ENCODE peak calls at places on chromosomes 1 and 21, in six cellular contexts. One of them, this sample, is unnamed.

GRCh38 chr1:108829498-108829916 is 27.4 kb downstream of the AKNAD1 start:
- DNase-seq in A673: no peak
- DNase-seq in CD8-positive, alpha-beta memory T cell: no peak
- DNase-seq in HAP-1: no peak
- DNase-seq in HepG2: peak
- DNase-seq in ovary: no peak
- DNase-seq in this sample: no peak

GRCh38 chr1:93288558-93288957 is 57.1 kb upstream of the DR1 start:
- DNase-seq in HAP-1: no peak
- DNase-seq in A673: peak
- DNase-seq in HepG2: peak
- DNase-seq in ovary: no peak
- DNase-seq in CD8-positive, alpha-beta memory T cell: no peak
- DNase-seq in this sample: no peak

GRCh38 chr1:109307363-109308021 is 681 bp upstream of the MYBPHL start:
- DNase-seq in CD8-positive, alpha-beta memory T cell: no peak
- DNase-seq in HepG2: peak
- DNase-seq in HAP-1: peak
- DNase-seq in A673: peak
- DNase-seq in ovary: no peak
- DNase-seq in this sample: peak

GRCh38 chr1:97433520-97434175 is 487.2 kb downstream of the DPYD start:
- DNase-seq in ovary: no peak
- DNase-seq in HepG2: no peak
- DNase-seq in HAP-1: no peak
- DNase-seq in CD8-positive, alpha-beta memory T cell: no peak
- DNase-seq in A673: peak
- DNase-seq in this sample: no peak

GRCh38 chr1:27555700-27556424 is 48.1 kb downstream of the AHDC1 start:
- DNase-seq in HepG2: no peak
- DNase-seq in A673: peak
- DNase-seq in HAP-1: no peak
- DNase-seq in CD8-positive, alpha-beta memory T cell: no peak
- DNase-seq in ovary: peak
- DNase-seq in this sample: peak

GRCh38 chr1:174135200-174135599 is 24.1 kb upstream of the RABGAP1L start:
- DNase-seq in A673: no peak
- DNase-seq in HepG2: no peak
- DNase-seq in ovary: no peak
- DNase-seq in CD8-positive, alpha-beta memory T cell: no peak
- DNase-seq in HAP-1: no peak
- DNase-seq in this sample: no peak

GRCh38 chr1:225860860-225861441 is 21.2 kb downstream of the TMEM63A start:
- DNase-seq in A673: no peak
- DNase-seq in CD8-positive, alpha-beta memory T cell: no peak
- DNase-seq in HepG2: no peak
- DNase-seq in HAP-1: no peak
- DNase-seq in ovary: no peak
- DNase-seq in this sample: no peak

GRCh38 chr1:7579831-7580804 is 191.0 kb upstream of the VAMP3 start:
- DNase-seq in HepG2: no peak
- DNase-seq in ovary: peak
- DNase-seq in CD8-positive, alpha-beta memory T cell: no peak
- DNase-seq in A673: no peak
- DNase-seq in HAP-1: no peak
- DNase-seq in this sample: peak

GRCh38 chr1:8122477-8123407 is 96.6 kb upstream of the ERRFI1 start:
- DNase-seq in HAP-1: no peak
- DNase-seq in HepG2: no peak
- DNase-seq in A673: no peak
- DNase-seq in CD8-positive, alpha-beta memory T cell: no peak
- DNase-seq in ovary: no peak
- DNase-seq in this sample: no peak

GRCh38 chr1:41682845-41683630 is 198.6 kb upstream of the EDN2 start:
- DNase-seq in ovary: no peak
- DNase-seq in HepG2: no peak
- DNase-seq in A673: no peak
- DNase-seq in CD8-positive, alpha-beta memory T cell: no peak
- DNase-seq in HAP-1: no peak
- DNase-seq in this sample: no peak

GRCh38 chr21:25563399-25564116 is 43.7 kb downstream of the MRPL39 start:
- DNase-seq in CD8-positive, alpha-beta memory T cell: peak
- DNase-seq in A673: no peak
- DNase-seq in HAP-1: no peak
- DNase-seq in ovary: no peak
- DNase-seq in HepG2: no peak
- DNase-seq in this sample: no peak

GRCh38 chr1:231918239-231919015 is 291.8 kb downstream of the DISC1 start:
- DNase-seq in ovary: no peak
- DNase-seq in HAP-1: no peak
- DNase-seq in A673: no peak
- DNase-seq in CD8-positive, alpha-beta memory T cell: peak
- DNase-seq in HepG2: no peak
- DNase-seq in this sample: peak

GRCh38 chr21:41638201-41638790 is 128.6 kb downstream of the RIPK4 start:
- DNase-seq in ovary: no peak
- DNase-seq in A673: no peak
- DNase-seq in HAP-1: no peak
- DNase-seq in HepG2: no peak
- DNase-seq in CD8-positive, alpha-beta memory T cell: no peak
- DNase-seq in this sample: no peak

GRCh38 chr1:164671597-164672327 is 112.8 kb downstream of the PBX1 start:
- DNase-seq in CD8-positive, alpha-beta memory T cell: no peak
- DNase-seq in A673: no peak
- DNase-seq in ovary: no peak
- DNase-seq in HAP-1: no peak
- DNase-seq in HepG2: no peak
- DNase-seq in this sample: no peak

GRCh38 chr1:62224182-62224581 is 29.5 kb downstream of the L1TD1 start:
- DNase-seq in HAP-1: no peak
- DNase-seq in A673: no peak
- DNase-seq in ovary: no peak
- DNase-seq in HepG2: no peak
- DNase-seq in CD8-positive, alpha-beta memory T cell: no peak
- DNase-seq in this sample: no peak

GRCh38 chr1:170959385-170959784 is 24.1 kb downstream of the MROH9 start:
- DNase-seq in A673: no peak
- DNase-seq in HepG2: no peak
- DNase-seq in CD8-positive, alpha-beta memory T cell: no peak
- DNase-seq in HAP-1: no peak
- DNase-seq in ovary: no peak
- DNase-seq in this sample: no peak

GRCh38 chr1:240820816-240821215 is 208.9 kb upstream of the GREM2 start:
- DNase-seq in HepG2: no peak
- DNase-seq in A673: no peak
- DNase-seq in CD8-positive, alpha-beta memory T cell: no peak
- DNase-seq in ovary: no peak
- DNase-seq in HAP-1: no peak
- DNase-seq in this sample: no peak

DNA sequence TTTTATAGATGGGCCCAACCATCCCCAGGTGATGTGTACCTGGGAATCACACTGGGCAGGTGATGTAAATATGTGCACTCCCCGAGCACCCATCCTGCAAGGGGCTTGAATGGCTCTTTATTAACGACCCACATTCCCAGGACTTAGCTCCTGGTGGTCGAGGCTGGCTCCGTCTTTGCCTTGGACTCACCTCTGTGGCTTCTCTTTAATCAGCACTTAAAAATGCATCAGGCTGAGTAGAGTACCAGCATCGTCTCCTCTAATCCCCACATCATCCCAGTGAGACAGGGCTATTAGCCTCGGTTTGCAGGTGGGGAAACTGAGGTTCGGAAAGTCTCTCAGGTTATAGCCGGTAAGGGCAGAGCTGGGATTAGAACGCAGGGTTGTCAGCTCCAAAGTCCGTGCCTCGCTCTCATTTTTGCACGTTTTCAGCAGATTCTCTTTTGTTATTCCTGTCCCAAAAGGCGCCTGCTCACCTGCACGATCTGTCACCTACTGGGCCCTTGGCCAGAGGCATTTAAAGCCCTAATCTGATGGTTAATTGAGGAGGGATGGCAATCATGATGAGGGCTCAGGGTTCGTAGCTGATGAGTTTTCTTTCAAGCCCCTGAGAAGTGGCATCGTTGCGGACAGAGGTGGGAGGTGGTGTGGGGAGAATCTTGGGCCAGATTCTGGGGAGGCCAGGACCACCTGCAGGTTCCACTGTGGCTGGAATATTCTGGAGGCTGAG is 29.5 kb downstream of the SPSB1 start:
- DNase-seq in HAP-1: no peak
- DNase-seq in HepG2: no peak
- DNase-seq in CD8-positive, alpha-beta memory T cell: no peak
- DNase-seq in ovary: no peak
- DNase-seq in A673: no peak
- DNase-seq in this sample: no peak
- H3K4me3 ChIP-seq in HAP-1: no peak
- H3K4me3 ChIP-seq in HepG2: no peak
- H3K4me3 ChIP-seq in CD8-positive, alpha-beta memory T cell: no peak
- H3K4me3 ChIP-seq in ovary: no peak
- H3K4me3 ChIP-seq in A673: no peak
- H3K4me3 ChIP-seq in this sample: no peak

GRCh38 chr1:40317394-40318074 is 448 bp upstream of the COL9A2 start:
- DNase-seq in A673: no peak
- DNase-seq in HepG2: no peak
- DNase-seq in ovary: no peak
- DNase-seq in CD8-positive, alpha-beta memory T cell: no peak
- DNase-seq in HAP-1: no peak
- DNase-seq in this sample: no peak
- H3K4me3 ChIP-seq in A673: peak
- H3K4me3 ChIP-seq in HepG2: peak
- H3K4me3 ChIP-seq in ovary: no peak
- H3K4me3 ChIP-seq in CD8-positive, alpha-beta memory T cell: no peak
- H3K4me3 ChIP-seq in HAP-1: no peak
- H3K4me3 ChIP-seq in this sample: peak

DNA sequence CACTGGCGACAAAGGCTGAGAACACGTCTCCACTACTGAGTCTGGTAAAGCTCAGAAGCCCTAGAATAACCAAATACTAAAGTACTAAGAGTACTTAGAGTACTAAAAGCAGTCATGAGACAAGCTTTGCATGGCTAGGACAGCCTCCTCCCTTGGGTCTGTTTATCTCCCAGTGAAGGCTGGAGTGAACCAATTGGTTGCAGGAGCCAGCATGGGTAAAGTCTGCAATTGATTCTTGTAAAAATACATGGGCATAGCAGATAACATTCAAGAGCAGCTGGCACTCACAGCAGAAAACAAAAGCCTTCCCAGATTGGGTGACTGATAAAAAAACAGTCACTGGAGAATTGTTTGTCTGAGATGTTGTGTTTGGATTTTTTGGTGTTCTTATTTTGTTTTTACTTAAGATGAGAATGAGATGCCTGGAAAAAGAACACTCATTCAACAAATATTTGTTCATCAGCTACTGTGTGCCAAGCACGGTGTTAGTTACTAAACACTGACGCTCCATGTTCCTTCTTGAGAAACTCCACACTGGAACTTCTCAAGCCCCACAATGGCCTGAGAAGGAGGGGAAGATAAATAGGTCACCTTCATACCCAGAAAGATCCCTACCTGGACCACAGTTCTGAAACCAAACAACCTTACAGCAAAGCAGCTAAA is 3.7 kb downstream of the IRF6 start:
- DNase-seq in HepG2: no peak
- DNase-seq in HAP-1: no peak
- DNase-seq in A673: no peak
- DNase-seq in CD8-positive, alpha-beta memory T cell: no peak
- DNase-seq in ovary: no peak
- DNase-seq in this sample: no peak
- H3K4me3 ChIP-seq in HepG2: no peak
- H3K4me3 ChIP-seq in HAP-1: no peak
- H3K4me3 ChIP-seq in A673: no peak
- H3K4me3 ChIP-seq in CD8-positive, alpha-beta memory T cell: no peak
- H3K4me3 ChIP-seq in ovary: no peak
- H3K4me3 ChIP-seq in this sample: no peak

GRCh38 chr1:6245869-6246496 is 2.0 kb downstream of the HES3 start:
- DNase-seq in ovary: no peak
- DNase-seq in HepG2: no peak
- DNase-seq in CD8-positive, alpha-beta memory T cell: peak
- DNase-seq in A673: peak
- DNase-seq in HAP-1: no peak
- DNase-seq in this sample: peak

GRCh38 chr1:6243993-6244392 is at the start of gene HES3:
- DNase-seq in A673: no peak
- DNase-seq in HAP-1: no peak
- DNase-seq in CD8-positive, alpha-beta memory T cell: no peak
- DNase-seq in HepG2: no peak
- DNase-seq in ovary: no peak
- DNase-seq in this sample: peak

GRCh38 chr1:6246497-6247295 is 2.7 kb downstream of the HES3 start:
- DNase-seq in ovary: peak
- DNase-seq in CD8-positive, alpha-beta memory T cell: peak
- DNase-seq in HAP-1: peak
- DNase-seq in HepG2: peak
- DNase-seq in A673: peak
- DNase-seq in this sample: peak

GRCh38 chr1:6244401-6245054 is 549 bp downstream of the HES3 start:
- DNase-seq in HepG2: no peak
- DNase-seq in CD8-positive, alpha-beta memory T cell: no peak
- DNase-seq in ovary: no peak
- DNase-seq in A673: no peak
- DNase-seq in HAP-1: no peak
- DNase-seq in this sample: peak

GRCh38 chr1:6245086-6245868 is 1.3 kb downstream of the HES3 start:
- DNase-seq in HepG2: peak
- DNase-seq in A673: peak
- DNase-seq in HAP-1: peak
- DNase-seq in ovary: peak
- DNase-seq in CD8-positive, alpha-beta memory T cell: peak
- DNase-seq in this sample: peak
- H3K4me3 ChIP-seq in HepG2: peak
- H3K4me3 ChIP-seq in A673: peak
- H3K4me3 ChIP-seq in HAP-1: peak
- H3K4me3 ChIP-seq in ovary: no peak
- H3K4me3 ChIP-seq in CD8-positive, alpha-beta memory T cell: peak
- H3K4me3 ChIP-seq in this sample: no peak

GRCh38 chr1:38558055-38558454 is 301.5 kb downstream of the RRAGC start:
- DNase-seq in HAP-1: no peak
- DNase-seq in ovary: no peak
- DNase-seq in A673: no peak
- DNase-seq in CD8-positive, alpha-beta memory T cell: no peak
- DNase-seq in HepG2: no peak
- DNase-seq in this sample: no peak
- H3K4me3 ChIP-seq in HAP-1: no peak
- H3K4me3 ChIP-seq in ovary: no peak
- H3K4me3 ChIP-seq in A673: no peak
- H3K4me3 ChIP-seq in CD8-positive, alpha-beta memory T cell: no peak
- H3K4me3 ChIP-seq in HepG2: no peak
- H3K4me3 ChIP-seq in this sample: no peak

GRCh38 chr1:226870323-226871046 is at the start of gene PSEN2:
- DNase-seq in HepG2: peak
- DNase-seq in ovary: peak
- DNase-seq in A673: peak
- DNase-seq in CD8-positive, alpha-beta memory T cell: peak
- DNase-seq in HAP-1: peak
- DNase-seq in this sample: peak
- H3K4me3 ChIP-seq in HepG2: peak
- H3K4me3 ChIP-seq in ovary: peak
- H3K4me3 ChIP-seq in A673: peak
- H3K4me3 ChIP-seq in CD8-positive, alpha-beta memory T cell: peak
- H3K4me3 ChIP-seq in HAP-1: peak
- H3K4me3 ChIP-seq in this sample: peak

This sample was measured in Peyer's patch.